ENCODE peak calls at places on chromosomes 6 and 20, in nine cellular contexts. H, Z, S, L, G, V, B, U and R are unnamed samples.

GRCh38 chr20:36399147-36399968 is 93.2 kb downstream of the DLGAP4 start:
- DNase-seq in H (peak), Z (peak), S (peak), L (no peak), G (peak), V (peak), B (peak), U (no peak), R (peak)

GRCh38 chr6:82555801-82556200 is 192.2 kb downstream of the TPBG start:
- DNase-seq in H (no peak), Z (peak), S (no peak), L (no peak), G (peak), V (no peak), B (no peak), U (no peak), R (no peak)

GRCh38 chr20:54766483-54766882 is 291.1 kb downstream of the DOK5 start:
- DNase-seq in H (no peak), Z (no peak), S (no peak), L (no peak), G (no peak), V (no peak), B (no peak), U (no peak), R (no peak)

GRCh38 chr6:160881409-160881808 is 110.2 kb upstream of the MAP3K4 start:
- DNase-seq in H (no peak), Z (no peak), S (no peak), L (no peak), G (no peak), V (no peak), B (no peak), U (no peak), R (no peak)

GRCh38 chr20:25466846-25467245 is 59.4 kb downstream of the GINS1 start:
- DNase-seq in H (no peak), Z (no peak), S (no peak), L (no peak), G (no peak), V (no peak), B (no peak), U (no peak), R (no peak)

GRCh38 chr6:159978291-159979135 is 9.6 kb downstream of the IGF2R start:
- DNase-seq in H (peak), Z (no peak), S (no peak), L (no peak), G (no peak), V (peak), B (peak), U (no peak), R (no peak)

GRCh38 chr20:53515749-53516148 is 77.9 kb downstream of the ZNF217 start:
- DNase-seq in H (no peak), Z (no peak), S (no peak), L (no peak), G (no peak), V (no peak), B (no peak), U (no peak), R (no peak)

GRCh38 chr6:147724454-147724853 is 216.0 kb downstream of the SAMD5 start:
- DNase-seq in H (no peak), Z (no peak), S (no peak), L (no peak), G (no peak), V (no peak), B (peak), U (no peak), R (no peak)

GRCh38 chr6:2140438-2141128 is 104.8 kb downstream of the GMDS start:
- DNase-seq in H (no peak), Z (no peak), S (no peak), L (no peak), G (no peak), V (no peak), B (no peak), U (no peak), R (no peak)

GRCh38 chr20:44069203-44069931 is 117.6 kb downstream of the JPH2 start:
- DNase-seq in H (peak), Z (no peak), S (no peak), L (peak), G (no peak), V (peak), B (no peak), U (no peak), R (no peak)

GRCh38 chr6:13407709-13408695 is 79.4 kb downstream of the GFOD1 start:
- DNase-seq in H (no peak), Z (peak), S (no peak), L (no peak), G (peak), V (no peak), B (no peak), U (no peak), R (no peak)

GRCh38 chr20:11248691-11249178 is 574.9 kb upstream of the JAG1 start:
- DNase-seq in H (no peak), Z (no peak), S (no peak), L (no peak), G (no peak), V (no peak), B (no peak), U (no peak), R (peak)

GRCh38 chr20:8389381-8390368 is 257.6 kb downstream of the PLCB1 start:
- DNase-seq in H (peak), Z (peak), S (no peak), L (no peak), G (peak), V (peak), B (peak), U (peak), R (peak)

GRCh38 chr6:153140299-153140698 is 9.2 kb upstream of the RGS17 start:
- DNase-seq in H (no peak), Z (no peak), S (no peak), L (no peak), G (no peak), V (no peak), B (no peak), U (no peak), R (no peak)

GRCh38 chr20:63321148-63321831 is 28.3 kb downstream of the COL20A1 start:
- DNase-seq in H (no peak), Z (peak), S (peak), L (no peak), G (no peak), V (no peak), B (no peak), U (no peak), R (no peak)